ENCODE peak calls at places on chromosomes 16 and 17, in four cellular contexts. Z is HFF-Myc, V is AG04450, O is esophagus muscularis mucosa. W is an unnamed sample.

GRCh38 chr16:49528035-49528434 is 154.4 kb downstream of the C16orf78 start:
- DNase-seq in Z (no peak), V (no peak), O (no peak), W (no peak)

GRCh38 chr17:77110006-77110374 is 30.8 kb upstream of the SEC14L1 start:
- DNase-seq in Z (no peak), V (no peak), O (no peak), W (peak)

GRCh38 chr16:4053663-4054479 is 62.4 kb downstream of the ADCY9 start:
- DNase-seq in Z (peak), V (peak), O (peak), W (no peak)

GRCh38 chr16:88508868-88509748 is 56.0 kb downstream of the ZFPM1 start:
- DNase-seq in Z (no peak), V (no peak), O (no peak), W (no peak)

GRCh38 chr17:30600830-30601494 is 123.8 kb downstream of the GOSR1 start:
- DNase-seq in Z (no peak), V (no peak), O (no peak), W (peak)

GRCh38 chr16:20952144-20952797 is 51.7 kb downstream of the LYRM1 start:
- DNase-seq in Z (no peak), V (no peak), O (no peak), W (no peak)

GRCh38 chr17:37813753-37814152 is 68.9 kb upstream of the HNF1B start:
- DNase-seq in Z (no peak), V (peak), O (no peak), W (no peak)

GRCh38 chr17:55458977-55459376 is 37.3 kb upstream of the MMD start:
- DNase-seq in Z (no peak), V (no peak), O (no peak), W (peak)

GRCh38 chr16:12646490-12647274 is 157.0 kb downstream of the CPPED1 start:
- DNase-seq in Z (peak), V (no peak), O (no peak), W (peak)

GRCh38 chr17:6642592-6642991 is 1.7 kb downstream of the TXNDC17 start:
- DNase-seq in Z (no peak), V (no peak), O (no peak), W (no peak)

GRCh38 chr16:55175389-55175788 is 148.6 kb upstream of the IRX6 start:
- DNase-seq in Z (no peak), V (no peak), O (no peak), W (no peak)

GRCh38 chr17:45755050-45755449 is 29.1 kb upstream of the CRHR1 start:
- DNase-seq in Z (no peak), V (no peak), O (no peak), W (no peak)

GRCh38 chr17:4676777-4677176 is 27.2 kb downstream of the PELP1 start:
- DNase-seq in Z (no peak), V (no peak), O (no peak), W (no peak)

GRCh38 chr17:81808778-81809555 is 5.0 kb downstream of the GCGR start:
- DNase-seq in Z (no peak), V (no peak), O (no peak), W (no peak)

GRCh38 chr17:50633683-50634082 is 998 bp upstream of the ABCC3 start:
- DNase-seq in Z (no peak), V (no peak), O (no peak), W (no peak)

GRCh38 chr16:1560153-1560552 is 26.7 kb downstream of the TMEM204 start:
- DNase-seq in Z (no peak), V (no peak), O (no peak), W (no peak)

GRCh38 chr16:19135896-19136438 is 22.2 kb downstream of the ITPRIPL2 start:
- DNase-seq in Z (no peak), V (no peak), O (no peak), W (no peak)

GRCh38 chr16:88961031-88961430 is 16.0 kb downstream of the CBFA2T3 start:
- DNase-seq in Z (no peak), V (no peak), O (no peak), W (no peak)

GRCh38 chr17:83176956-83177583 is 97.7 kb downstream of the METRNL start:
- DNase-seq in Z (no peak), V (no peak), O (peak), W (no peak)

GRCh38 chr17:80750263-80750662 is 205.6 kb downstream of the RPTOR start:
- DNase-seq in Z (no peak), V (no peak), O (no peak), W (no peak)

GRCh38 chr16:73058221-73058615 is 10.3 kb upstream of the ZFHX3 start:
- DNase-seq in Z (no peak), V (no peak), O (no peak), W (peak)

GRCh38 chr17:45914036-45914717 is 19.8 kb downstream of the MAPT start:
- DNase-seq in Z (no peak), V (no peak), O (no peak), W (no peak)

GRCh38 chr17:4476512-4477070 is 22.1 kb upstream of the SPNS2 start:
- DNase-seq in Z (no peak), V (no peak), O (no peak), W (no peak)

GRCh38 chr16:48499822-48500440 is 110.0 kb downstream of the N4BP1 start:
- DNase-seq in Z (peak), V (peak), O (peak), W (no peak)

GRCh38 chr17:8740486-8740885 is 4.2 kb downstream of the CCDC42 start:
- DNase-seq in Z (no peak), V (no peak), O (no peak), W (peak)

GRCh38 chr16:10918294-10919002 is 23.8 kb downstream of the DEXI start:
- DNase-seq in Z (peak), V (peak), O (peak), W (peak)

GRCh38 chr17:73228748-73229236 is 32.9 kb downstream of the CPSF4L start:
- DNase-seq in Z (peak), V (peak), O (no peak), W (no peak)

GRCh38 chr16:497258-497657 is 30.3 kb upstream of the CAPN15 start:
- DNase-seq in Z (no peak), V (no peak), O (no peak), W (no peak)
- H3K4me3 ChIP-seq in Z (no peak), V (no peak), O (no peak), W (no peak)

GRCh38 chr17:42984486-42984885 is 4.1 kb downstream of the RUNDC1 start:
- DNase-seq in Z (no peak), V (no peak), O (no peak), W (no peak)
- H3K4me3 ChIP-seq in Z (no peak), V (no peak), O (no peak), W (no peak)

DNA sequence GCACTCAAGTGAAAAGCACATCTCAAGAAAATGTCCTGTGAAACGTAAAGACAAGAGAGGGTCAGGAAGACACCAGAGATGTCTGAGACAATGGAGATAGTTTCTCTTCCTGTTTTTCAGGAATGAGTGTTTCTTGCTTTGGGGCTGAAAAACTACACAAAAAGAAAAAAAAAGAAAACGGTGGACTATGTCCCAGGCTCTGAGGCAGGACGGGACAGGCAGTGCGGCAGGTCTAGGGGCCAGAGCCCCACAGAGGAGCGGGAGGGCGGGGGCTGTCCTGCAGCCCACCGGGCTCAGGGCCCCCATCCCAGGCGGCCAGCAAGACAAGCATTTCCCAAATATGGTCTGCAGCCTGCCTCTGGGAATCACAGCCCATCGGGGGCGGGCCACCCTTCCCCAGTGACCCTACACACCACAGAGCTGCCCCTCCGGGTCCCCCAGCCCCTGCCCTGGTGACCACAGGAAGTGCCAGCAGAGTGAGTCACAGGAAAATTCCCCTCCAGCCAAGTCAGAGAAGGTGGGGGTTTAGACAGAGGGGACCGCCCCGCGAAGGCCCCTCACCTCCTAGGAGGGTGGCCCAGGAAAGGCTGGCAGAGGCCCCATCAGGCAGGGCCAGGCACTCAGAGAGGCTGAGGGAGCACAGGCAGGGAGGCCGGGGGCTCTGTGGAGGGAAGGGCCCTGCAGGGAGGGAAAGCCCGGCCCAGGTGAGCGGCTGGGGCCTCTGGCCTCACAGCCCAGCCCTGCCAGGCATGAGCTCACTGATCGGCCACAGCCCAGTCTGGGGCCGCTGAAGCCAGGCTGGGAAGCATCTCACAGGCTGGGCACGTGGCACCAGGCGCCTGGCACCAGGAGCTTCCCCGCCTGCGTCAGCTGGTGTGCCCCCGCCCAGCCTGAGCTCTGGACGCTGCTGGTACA is 6.3 kb downstream of the BCAR1 start:
- DNase-seq in Z (peak), V (peak), O (no peak), W (peak)
- H3K4me3 ChIP-seq in Z (peak), V (peak), O (peak), W (no peak)

GRCh38 chr17:29593546-29594440 is 861 bp downstream of the ANKRD13B start:
- DNase-seq in Z (no peak), V (no peak), O (no peak), W (no peak)

GRCh38 chr17:29595107-29595942 is 2.4 kb downstream of the ANKRD13B start:
- DNase-seq in Z (no peak), V (no peak), O (no peak), W (no peak)

GRCh38 chr17:29595943-29596774 is 3.2 kb downstream of the ANKRD13B start:
- DNase-seq in Z (no peak), V (no peak), O (no peak), W (no peak)

GRCh38 chr17:29592850-29593545 is at the start of gene ANKRD13B:
- DNase-seq in Z (no peak), V (no peak), O (no peak), W (no peak)

GRCh38 chr17:29594441-29595090 is 1.6 kb downstream of the ANKRD13B start:
- DNase-seq in Z (no peak), V (no peak), O (no peak), W (no peak)
- H3K4me3 ChIP-seq in Z (peak), V (peak), O (peak), W (no peak)

GRCh38 chr17:42685831-42686230 is 3.5 kb downstream of the CNTNAP1 start:
- DNase-seq in Z (no peak), V (no peak), O (no peak), W (no peak)

GRCh38 chr17:42682400-42683384 is at the start of gene CNTNAP1:
- DNase-seq in Z (no peak), V (no peak), O (no peak), W (peak)

GRCh38 chr17:42683407-42684031 is 1.2 kb downstream of the CNTNAP1 start:
- DNase-seq in Z (no peak), V (no peak), O (no peak), W (no peak)

GRCh38 chr17:42684929-42685556 is 2.7 kb downstream of the CNTNAP1 start:
- DNase-seq in Z (no peak), V (no peak), O (no peak), W (no peak)

DNA sequence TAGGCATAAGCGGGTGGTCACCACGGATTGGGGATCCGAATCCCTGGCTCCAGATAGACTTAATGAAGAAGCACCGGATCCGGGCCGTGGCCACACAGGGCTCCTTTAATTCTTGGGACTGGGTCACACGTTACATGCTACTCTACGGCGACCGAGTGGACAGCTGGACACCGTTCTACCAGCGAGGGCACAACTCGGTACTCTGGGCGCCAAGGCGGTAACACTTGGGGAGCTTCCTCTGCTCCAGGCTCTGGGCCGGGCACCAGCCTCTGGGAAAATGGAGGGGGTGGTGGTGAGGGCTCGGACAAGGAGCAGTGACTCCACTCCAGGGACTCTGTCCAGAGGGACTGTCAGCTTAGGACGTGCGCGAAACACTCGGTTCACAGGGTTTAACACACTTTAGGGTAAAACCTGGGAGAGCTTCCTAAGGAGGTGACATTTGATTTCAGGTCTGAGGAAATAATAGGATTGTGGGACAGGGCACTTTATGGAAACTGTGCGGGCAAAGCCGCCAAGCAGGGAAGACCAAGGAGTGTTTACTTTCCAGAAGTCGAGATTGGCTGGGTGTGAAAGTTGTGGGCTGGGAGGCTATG is 1.8 kb downstream of the CNTNAP1 start:
- DNase-seq in Z (no peak), V (no peak), O (no peak), W (no peak)
- H3K4me3 ChIP-seq in Z (no peak), V (peak), O (peak), W (no peak)

DNA sequence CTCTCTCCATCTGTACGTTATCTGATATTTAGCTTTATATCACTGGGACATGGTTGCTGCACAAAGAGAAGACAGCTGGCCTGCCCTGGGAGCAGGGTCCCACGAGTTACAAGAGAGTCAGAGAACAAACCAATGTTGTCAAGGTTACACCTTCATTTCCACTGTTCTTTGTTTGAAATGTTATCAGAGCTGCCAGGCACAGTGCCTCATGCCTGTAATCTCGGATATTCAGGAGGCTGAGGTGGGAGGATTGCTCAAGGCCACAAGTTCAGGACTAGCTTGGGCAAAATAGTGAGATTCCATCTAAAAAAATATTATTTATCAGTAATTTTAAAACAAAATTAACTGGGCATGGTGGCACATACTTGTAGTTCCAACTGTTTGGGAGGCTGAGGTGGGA is 34.6 kb downstream of the ATP6V0A1 start:
- DNase-seq in Z (no peak), V (no peak), O (no peak), W (no peak)
- H3K4me3 ChIP-seq in Z (no peak), V (no peak), O (no peak), W (no peak)

GRCh38 chr17:78762007-78762406 is 20.1 kb downstream of the CYTH1 start:
- DNase-seq in Z (no peak), V (no peak), O (no peak), W (no peak)

GRCh38 chr17:78764871-78765270 is 17.2 kb downstream of the CYTH1 start:
- DNase-seq in Z (no peak), V (no peak), O (no peak), W (no peak)

GRCh38 chr17:78765821-78766220 is 16.3 kb downstream of the CYTH1 start:
- DNase-seq in Z (no peak), V (no peak), O (no peak), W (no peak)

GRCh38 chr17:78766225-78766624 is 15.8 kb downstream of the CYTH1 start:
- DNase-seq in Z (no peak), V (no peak), O (no peak), W (no peak)

GRCh38 chr17:78763561-78763960 is 18.5 kb downstream of the CYTH1 start:
- DNase-seq in Z (no peak), V (no peak), O (no peak), W (no peak)
- H3K4me3 ChIP-seq in Z (no peak), V (no peak), O (no peak), W (no peak)